ENCODE peak calls at places on chromosome 3, in eight cellular contexts. Q, T, Z, N, O, M, I and R are unnamed samples.

GRCh38 chr3:140573011-140573410 is 104.9 kb upstream of the TRIM42 start:
- DNase-seq in Q (no peak), T (no peak), Z (no peak), N (no peak), O (no peak), M (no peak), I (no peak), R (no peak)

GRCh38 chr3:47909607-47910006 is 106.6 kb downstream of the MAP4 start:
- DNase-seq in Q (no peak), T (no peak), Z (no peak), N (no peak), O (no peak), M (no peak), I (no peak), R (no peak)

GRCh38 chr3:169286214-169286613 is 377.3 kb downstream of the MECOM start:
- DNase-seq in Q (no peak), T (no peak), Z (peak; percentile 65), N (no peak), O (no peak), M (no peak), I (no peak), R (no peak)

GRCh38 chr3:139353920-139354556 is 10.2 kb downstream of the MRPS22 start:
- DNase-seq in Q (no peak), T (peak; percentile 66), Z (peak; percentile 70), N (peak; percentile 71), O (no peak), M (no peak), I (peak; percentile 56), R (peak; percentile 58)

GRCh38 chr3:22691407-22691806 is 511.7 kb upstream of the UBE2E2 start:
- DNase-seq in Q (no peak), T (no peak), Z (no peak), N (no peak), O (no peak), M (no peak), I (no peak), R (no peak)

GRCh38 chr3:188207941-188208750 is 54.2 kb downstream of the LPP start:
- DNase-seq in Q (no peak), T (peak; percentile 85), Z (no peak), N (no peak), O (no peak), M (no peak), I (no peak), R (peak; percentile 55)

GRCh38 chr3:72997421-72997961 is 880 bp downstream of the PPP4R2 start:
- DNase-seq in Q (no peak), T (peak; percentile 68), Z (peak; percentile 68), N (peak; percentile 64), O (no peak), M (no peak), I (peak; percentile 64), R (peak; percentile 65)

GRCh38 chr3:99659032-99659431 is 20.6 kb downstream of the COL8A1 start:
- DNase-seq in Q (peak; percentile 90), T (no peak), Z (peak; percentile 92), N (peak; percentile 100), O (no peak), M (no peak), I (no peak), R (no peak)

GRCh38 chr3:40649346-40649745 is 124.6 kb downstream of the ZNF621 start:
- DNase-seq in Q (no peak), T (no peak), Z (peak; percentile 29), N (no peak), O (no peak), M (no peak), I (no peak), R (no peak)

GRCh38 chr3:169822091-169822490 is 9.4 kb upstream of the LRRC34 start:
- DNase-seq in Q (no peak), T (no peak), Z (no peak), N (no peak), O (no peak), M (no peak), I (no peak), R (no peak)

GRCh38 chr3:14238356-14238755 is 59.7 kb downstream of the LSM3 start:
- DNase-seq in Q (no peak), T (no peak), Z (no peak), N (no peak), O (no peak), M (no peak), I (no peak), R (no peak)

GRCh38 chr3:45596290-45596791 is 1.8 kb downstream of the LIMD1 start:
- DNase-seq in Q (peak; percentile 64), T (no peak), Z (peak; percentile 22), N (no peak), O (no peak), M (no peak), I (no peak), R (no peak)

GRCh38 chr3:57974796-57975388 is 33.3 kb upstream of the FLNB start:
- DNase-seq in Q (no peak), T (peak; percentile 71), Z (peak; percentile 98), N (peak; percentile 98), O (no peak), M (no peak), I (no peak), R (peak; percentile 14)

GRCh38 chr3:52237659-52238172 is 1.2 kb downstream of the TWF2 start:
- DNase-seq in Q (peak; percentile 92), T (peak; percentile 81), Z (peak; percentile 91), N (peak; percentile 89), O (peak; percentile 91), M (no peak), I (no peak), R (no peak)

GRCh38 chr3:156643729-156644389 is 30.5 kb upstream of the TIPARP start:
- DNase-seq in Q (no peak), T (no peak), Z (no peak), N (peak; percentile 75), O (no peak), M (no peak), I (peak; percentile 51), R (peak; percentile 80)

GRCh38 chr3:35633332-35634124 is 5.8 kb upstream of the ARPP21 start:
- DNase-seq in Q (no peak), T (no peak), Z (no peak), N (no peak), O (no peak), M (no peak), I (no peak), R (no peak)

GRCh38 chr3:62884041-62884870 is 9.0 kb upstream of the CADPS start:
- DNase-seq in Q (no peak), T (no peak), Z (no peak), N (no peak), O (no peak), M (no peak), I (no peak), R (no peak)

GRCh38 chr3:159417761-159418160 is 570.9 kb upstream of the IL12A start:
- DNase-seq in Q (no peak), T (no peak), Z (peak; percentile 27), N (no peak), O (no peak), M (no peak), I (no peak), R (no peak)

GRCh38 chr3:184685646-184686045 is 26.2 kb downstream of the MAGEF1 start:
- DNase-seq in Q (peak; percentile 13), T (peak; percentile 82), Z (no peak), N (no peak), O (no peak), M (no peak), I (peak; percentile 52), R (no peak)

GRCh38 chr3:141237701-141238521 is 6.3 kb downstream of the PXYLP1 start:
- DNase-seq in Q (no peak), T (no peak), Z (no peak), N (no peak), O (no peak), M (no peak), I (peak; percentile 36), R (no peak)

GRCh38 chr3:107938128-107938527 is 152.7 kb downstream of the CD47 start:
- DNase-seq in Q (no peak), T (peak; percentile 74), Z (peak; percentile 79), N (peak; percentile 42), O (no peak), M (no peak), I (peak; percentile 54), R (peak; percentile 53)

GRCh38 chr3:32398531-32398930 is 6.9 kb downstream of the CMTM7 start:
- DNase-seq in Q (no peak), T (no peak), Z (no peak), N (no peak), O (no peak), M (no peak), I (no peak), R (no peak)

GRCh38 chr3:145801699-145802098 is 359.3 kb downstream of the PLOD2 start:
- DNase-seq in Q (no peak), T (no peak), Z (no peak), N (no peak), O (no peak), M (no peak), I (no peak), R (no peak)

GRCh38 chr3:136044980-136045745 is 79.6 kb downstream of the PPP2R3A start:
- DNase-seq in Q (no peak), T (no peak), Z (no peak), N (no peak), O (no peak), M (no peak), I (no peak), R (no peak)
- H3K27ac ChIP-seq in Q (no peak overlapping the region), T (no peak overlapping the region), Z (no peak overlapping the region), N (no peak overlapping the region), O (no peak overlapping the region), M (no peak overlapping the region), I (no peak overlapping the region), R (no peak overlapping the region)

DNA sequence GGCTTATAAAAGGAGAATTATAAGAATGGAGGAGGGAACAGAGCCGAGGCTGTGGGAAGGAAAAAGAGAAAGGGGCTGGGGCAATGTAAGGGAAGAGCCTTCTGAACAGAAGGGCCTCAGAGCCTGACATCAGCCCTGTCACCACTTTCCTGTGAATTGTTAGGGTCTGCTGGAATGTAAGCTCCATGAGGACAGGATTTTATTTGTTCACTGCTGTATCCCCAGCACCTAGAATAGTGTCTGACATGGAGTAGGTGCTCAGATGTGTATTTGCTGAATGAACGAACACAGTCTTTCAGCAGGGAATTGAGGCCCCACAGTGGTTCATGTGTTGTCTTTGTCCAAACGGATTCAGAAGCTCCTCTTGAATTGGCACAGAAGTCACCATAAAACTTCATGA is 251.5 kb downstream of the OPA1 start:
- DNase-seq in Q (no peak), T (peak; percentile 22), Z (no peak), N (no peak), O (no peak), M (no peak), I (no peak), R (no peak)
- H3K27ac ChIP-seq in Q (no peak overlapping the region), T (no peak overlapping the region), Z (no peak overlapping the region), N (no peak overlapping the region), O (peak overlapping the region; percentile 75), M (no peak overlapping the region), I (no peak overlapping the region), R (no peak overlapping the region)

GRCh38 chr3:30915782-30916181 is 21.3 kb upstream of the GADL1 start:
- DNase-seq in Q (no peak), T (no peak), Z (no peak), N (no peak), O (no peak), M (no peak), I (peak; percentile 28), R (no peak)
- H3K27ac ChIP-seq in Q (no peak overlapping the region), T (no peak overlapping the region), Z (no peak overlapping the region), N (no peak overlapping the region), O (no peak overlapping the region), M (no peak overlapping the region), I (peak overlapping the region; percentile 9), R (no peak overlapping the region)

DNA sequence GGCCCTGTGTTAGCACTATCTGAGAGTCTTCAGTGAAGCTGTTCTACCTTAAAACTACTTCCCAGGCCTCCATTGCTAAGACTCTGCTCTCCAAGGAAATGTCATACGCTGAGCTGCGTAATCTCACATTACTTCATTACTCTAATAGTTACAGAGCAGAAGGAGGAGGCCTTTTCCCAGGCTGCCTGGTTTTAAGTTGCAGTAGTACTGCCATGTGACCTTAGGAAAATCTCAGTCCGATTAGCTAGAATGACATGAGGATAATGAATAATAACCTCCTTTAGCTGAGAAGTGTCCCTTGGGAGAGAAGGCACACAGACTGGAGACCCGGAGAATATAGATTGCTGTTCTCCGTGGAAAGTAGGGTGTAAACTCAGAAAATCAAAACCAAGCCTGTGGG is 134.6 kb upstream of the MB21D2 start:
- DNase-seq in Q (no peak), T (no peak), Z (no peak), N (no peak), O (no peak), M (no peak), I (no peak), R (peak; percentile 18)
- H3K27ac ChIP-seq in Q (no peak overlapping the region), T (no peak overlapping the region), Z (no peak overlapping the region), N (no peak overlapping the region), O (no peak overlapping the region), M (no peak overlapping the region), I (no peak overlapping the region), R (no peak overlapping the region)